ENCODE peak calls at places on chromosomes 7 and 10, in five cellular contexts. C is psoas muscle, U is Caco-2, T is ovary, R is endodermal cell. G is an unnamed sample. For H3K36me3 and H3K4me1, the result is how much of the 10 kb centered on the place peaks cover.

GRCh38 chr7:154698726-154699291 is 304.1 kb downstream of the PAXIP1 start:
- DNase-seq in C (no peak), U (no peak), T (no peak), R (peak), G (peak)

GRCh38 chr7:136528329-136528728 is 340.1 kb upstream of the CHRM2 start:
- DNase-seq in C (no peak), U (no peak), T (no peak), R (no peak), G (no peak)

GRCh38 chr7:80070391-80070790 is 64.2 kb upstream of the GNAI1 start:
- DNase-seq in C (no peak), U (no peak), T (no peak), R (no peak), G (no peak)

GRCh38 chr7:151917791-151918311 is 38.4 kb upstream of the GALNTL5 start:
- DNase-seq in C (no peak), U (no peak), T (no peak), R (no peak), G (no peak)

GRCh38 chr7:135238112-135238744 is 4.6 kb downstream of the STRA8 start:
- DNase-seq in C (no peak), U (no peak), T (no peak), R (peak), G (no peak)

GRCh38 chr7:36526720-36527548 is 137.3 kb downstream of the ANLN start:
- DNase-seq in C (no peak), U (no peak), T (no peak), R (no peak), G (no peak)

GRCh38 chr10:122459586-122460273 is 1.6 kb upstream of the HTRA1 start:
- DNase-seq in C (no peak), U (no peak), T (peak), R (no peak), G (no peak)

GRCh38 chr7:88377421-88377820 is 70.7 kb upstream of the STEAP4 start:
- DNase-seq in C (no peak), U (no peak), T (no peak), R (peak), G (peak)

GRCh38 chr7:32032211-32032610 is 38.0 kb downstream of the PDE1C start:
- DNase-seq in C (no peak), U (no peak), T (no peak), R (no peak), G (no peak)

GRCh38 chr7:50954716-50955115 is 172.0 kb upstream of the GRB10 start:
- DNase-seq in C (no peak), U (no peak), T (no peak), R (no peak), G (no peak)

GRCh38 chr7:30359957-30360356 is 75.6 kb downstream of the ZNRF2 start:
- DNase-seq in C (no peak), U (no peak), T (no peak), R (no peak), G (no peak)

DNA sequence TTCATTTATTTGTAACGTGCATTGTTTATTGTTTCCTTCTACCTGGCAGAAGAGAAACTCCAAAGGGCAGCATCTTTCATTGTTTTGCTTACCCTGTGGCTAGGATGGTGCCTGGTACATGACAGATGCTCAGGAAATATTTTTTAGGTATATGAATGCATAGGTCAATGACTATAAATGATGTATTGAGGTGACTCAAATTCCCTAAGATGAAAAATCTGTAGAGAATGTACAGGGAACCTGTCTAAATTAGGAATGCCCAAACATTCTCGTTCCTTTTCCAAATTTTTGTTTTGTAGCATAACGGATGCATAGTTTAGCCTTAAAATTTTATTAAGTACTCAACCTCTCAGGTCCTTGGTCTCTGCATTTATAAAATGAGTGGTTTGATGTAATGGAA is 71.6 kb downstream of the NRP1 start:
- DNase-seq in C (no peak), U (no peak), T (no peak), R (no peak), G (no peak)
- H3K36me3 ChIP-seq in C (under half), U (under half), T (under half), R (half or more), G (under half)

DNA sequence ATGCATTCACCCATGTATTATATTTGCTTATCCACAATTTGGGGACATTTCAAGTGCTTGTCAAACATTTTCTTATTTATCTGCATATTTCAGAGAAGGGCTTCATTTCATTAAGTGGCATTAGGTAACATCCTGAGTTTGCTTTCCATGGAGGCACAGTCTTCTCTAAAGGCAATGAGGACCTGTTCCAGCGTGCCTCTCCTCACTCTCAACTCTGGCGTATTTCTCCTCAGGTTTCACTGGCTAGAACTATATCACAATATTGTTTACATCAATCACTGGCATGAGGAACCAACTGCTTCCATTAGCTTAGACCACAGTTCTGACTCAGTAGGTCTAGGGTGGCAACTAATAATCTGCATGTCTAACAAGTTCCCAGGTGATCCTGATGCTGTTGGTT is 177.2 kb downstream of the TAX1BP1 start:
- DNase-seq in C (no peak), U (no peak), T (no peak), R (no peak), G (no peak)
- H3K4me1 ChIP-seq in C (under half), U (under half), T (under half), R (under half), G (under half)

GRCh38 chr7:139078911-139079310 is 30.6 kb downstream of the ZC3HAV1 start:
- DNase-seq in C (no peak), U (no peak), T (no peak), R (peak), G (no peak)
- H3K36me3 ChIP-seq in C (under half), U (under half), T (under half), R (half or more), G (under half)

DNA sequence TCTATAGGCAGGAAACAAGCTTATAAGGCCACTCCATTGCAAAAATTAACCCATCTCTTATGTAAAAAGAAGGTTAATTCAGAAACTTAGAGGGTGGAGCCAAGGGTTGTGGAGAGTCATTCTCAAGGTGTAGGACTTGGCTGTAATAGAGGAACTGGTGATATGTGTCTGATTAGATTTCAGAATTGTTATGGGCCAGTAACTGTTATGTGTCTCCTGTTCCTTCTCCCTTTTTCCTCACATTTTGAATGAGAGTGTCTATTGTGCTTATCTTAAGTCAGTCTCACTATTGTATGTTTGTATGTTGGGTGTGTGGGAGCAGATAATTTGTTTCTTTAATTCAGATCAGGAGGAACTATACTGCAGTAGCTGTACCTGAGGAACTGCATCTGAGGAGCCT is 49.1 kb downstream of the AHCYL2 start:
- DNase-seq in C (no peak), U (no peak), T (no peak), R (no peak), G (no peak)
- H3K4me1 ChIP-seq in C (under half), U (under half), T (under half), R (under half), G (under half)

GRCh38 chr10:100348389-100348927 is 1.4 kb downstream of the SCD start:
- DNase-seq in C (no peak), U (no peak), T (no peak), R (no peak), G (no peak)

GRCh38 chr10:100349087-100349486 is 2.1 kb downstream of the SCD start:
- DNase-seq in C (no peak), U (no peak), T (no peak), R (no peak), G (peak)

GRCh38 chr10:100353770-100354485 is 6.9 kb downstream of the SCD start:
- DNase-seq in C (no peak), U (no peak), T (no peak), R (peak), G (no peak)

GRCh38 chr10:100349672-100350071 is 2.6 kb downstream of the SCD start:
- DNase-seq in C (no peak), U (no peak), T (no peak), R (no peak), G (no peak)

GRCh38 chr10:100350914-100351485 is 4.0 kb downstream of the SCD start:
- DNase-seq in C (no peak), U (no peak), T (no peak), R (no peak), G (no peak)
- H3K36me3 ChIP-seq in C (under half), U (under half), T (under half), R (half or more), G (under half)

GRCh38 chr7:150358433-150358832 is 10.2 kb upstream of the REPIN1 start:
- DNase-seq in C (no peak), U (no peak), T (no peak), R (peak), G (no peak)

GRCh38 chr7:150361402-150361801 is 7.2 kb upstream of the REPIN1 start:
- DNase-seq in C (no peak), U (no peak), T (no peak), R (no peak), G (peak)

GRCh38 chr7:150360682-150361058 is 8.0 kb upstream of the REPIN1 start:
- DNase-seq in C (no peak), U (no peak), T (no peak), R (peak), G (no peak)

GRCh38 chr7:150359007-150359917 is 9.4 kb upstream of the REPIN1 start:
- DNase-seq in C (no peak), U (no peak), T (no peak), R (peak), G (no peak)

DNA sequence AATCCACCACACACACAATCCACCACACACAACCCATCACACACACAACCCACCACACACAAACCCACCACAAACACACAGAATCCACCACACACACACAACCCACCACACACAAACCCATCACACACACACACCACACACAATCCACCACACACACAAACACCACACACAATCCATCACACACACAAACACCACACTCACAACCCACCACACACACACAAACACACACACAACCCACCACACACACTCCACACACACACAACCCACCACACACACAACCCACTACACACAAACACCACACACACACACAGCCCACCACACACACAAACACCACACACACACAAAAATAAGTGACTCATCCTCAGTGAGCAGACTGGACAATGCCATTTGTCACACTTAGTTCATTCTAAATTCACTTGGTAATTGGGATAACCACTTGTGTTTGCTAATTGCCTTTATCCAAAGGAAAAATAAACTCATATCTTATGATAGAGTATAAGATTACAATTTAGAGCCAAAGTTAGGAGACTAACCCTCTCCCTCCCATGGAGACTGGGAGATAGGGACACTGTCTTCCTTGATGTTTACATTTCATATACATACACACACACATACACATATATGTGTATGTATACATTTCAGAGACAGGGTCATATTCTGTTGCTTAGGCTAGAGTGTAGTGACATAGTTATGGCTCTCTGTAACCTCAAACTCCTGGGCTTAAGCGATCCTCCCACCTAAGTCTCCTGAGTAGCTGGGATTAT is 8.5 kb upstream of the REPIN1 start:
- DNase-seq in C (no peak), U (no peak), T (no peak), R (peak), G (no peak)
- H3K4me1 ChIP-seq in C (under half), U (under half), T (under half), R (under half), G (under half)

GRCh38 chr10:133299738-133300137 is 8.9 kb downstream of the TUBGCP2 start:
- DNase-seq in C (no peak), U (no peak), T (no peak), R (no peak), G (no peak)

GRCh38 chr10:133299224-133299623 is 9.4 kb downstream of the TUBGCP2 start:
- DNase-seq in C (no peak), U (no peak), T (no peak), R (no peak), G (no peak)

GRCh38 chr10:133298466-133298865 is 10.2 kb downstream of the TUBGCP2 start:
- DNase-seq in C (no peak), U (no peak), T (no peak), R (no peak), G (no peak)

GRCh38 chr10:133295426-133296320 is 13.0 kb downstream of the TUBGCP2 start:
- DNase-seq in C (peak), U (no peak), T (no peak), R (no peak), G (no peak)

DNA sequence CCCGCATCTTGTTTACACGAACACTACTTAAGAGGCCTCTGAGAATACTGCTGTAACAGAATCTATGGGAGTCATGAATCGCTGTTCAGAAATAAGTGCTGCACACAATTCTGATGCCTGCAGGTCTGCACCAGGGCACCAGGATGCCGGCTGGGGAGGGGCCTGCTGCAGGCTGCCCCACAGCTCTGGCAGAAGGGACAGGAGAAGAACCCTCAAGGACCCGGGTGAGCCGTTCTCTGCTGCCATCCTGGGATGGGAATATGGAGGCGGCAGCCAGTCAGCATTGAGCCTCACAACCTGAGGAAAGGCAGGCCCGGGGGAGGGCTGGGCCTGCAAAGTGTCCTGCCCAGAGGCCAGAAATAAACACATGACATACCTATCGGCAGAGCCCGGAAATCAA is 11.2 kb downstream of the TUBGCP2 start:
- DNase-seq in C (no peak), U (no peak), T (no peak), R (no peak), G (no peak)
- H3K36me3 ChIP-seq in C (under half), U (under half), T (under half), R (half or more), G (under half)

GRCh38 chr10:92699518-92700272 is 9.9 kb downstream of the HHEX start:
- DNase-seq in C (no peak), U (no peak), T (no peak), R (peak), G (peak)

GRCh38 chr10:92697663-92698511 is 8.1 kb downstream of the HHEX start:
- DNase-seq in C (no peak), U (no peak), T (no peak), R (no peak), G (no peak)

GRCh38 chr10:92695679-92696605 is 6.2 kb downstream of the HHEX start:
- DNase-seq in C (peak), U (no peak), T (peak), R (peak), G (peak)

GRCh38 chr10:92696606-92697383 is 7.0 kb downstream of the HHEX start:
- DNase-seq in C (no peak), U (no peak), T (no peak), R (peak), G (peak)

DNA sequence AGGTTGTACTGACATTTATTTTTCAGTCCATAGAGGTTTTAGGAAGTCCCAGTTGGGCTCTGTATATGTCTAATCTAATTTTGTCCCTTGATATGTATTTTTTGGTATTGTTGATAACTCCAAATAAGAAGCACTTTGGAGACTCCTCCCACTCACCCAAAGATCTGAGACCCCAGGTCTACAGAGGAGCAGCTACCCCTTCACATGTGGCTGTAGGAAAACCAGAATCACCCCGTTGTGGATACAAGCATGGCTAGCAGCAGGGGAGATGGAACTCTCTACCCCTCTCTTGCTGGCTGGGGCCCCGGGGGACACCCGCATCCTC is 9.4 kb downstream of the HHEX start:
- DNase-seq in C (no peak), U (no peak), T (no peak), R (no peak), G (no peak)
- H3K4me1 ChIP-seq in C (under half), U (under half), T (under half), R (under half), G (under half)

GRCh38 chr10:71821909-71822763 is 28.9 kb downstream of the PSAP start:
- DNase-seq in C (no peak), U (no peak), T (no peak), R (no peak), G (no peak)
- H3K36me3 ChIP-seq in C (under half), U (under half), T (under half), R (half or more), G (under half)

GRCh38 chr10:119302591-119303253 is 95.4 kb downstream of the GRK5 start:
- DNase-seq in C (no peak), U (peak), T (no peak), R (no peak), G (no peak)
- H3K4me1 ChIP-seq in C (under half), U (under half), T (under half), R (under half), G (under half)